ENCODE peak calls at places on chromosomes 4 and X, in four cellular contexts. One of them, this sample, is unnamed. For H3K27me3, the result is how much of the 10 kb centered on the place peaks cover.

GRCh38 chr4:16667464-16667863 is 231.0 kb downstream of the LDB2 start:
- DNase-seq in neural progenitor cell: no peak
- DNase-seq in tibial nerve: no peak
- DNase-seq in fibroblast of lung: peak
- DNase-seq in this sample: no peak

GRCh38 chrX:71253253-71254091 is 468 bp downstream of the ZMYM3 start:
- DNase-seq in neural progenitor cell: peak
- DNase-seq in tibial nerve: peak
- DNase-seq in fibroblast of lung: peak
- DNase-seq in this sample: no peak

GRCh38 chr4:147173797-147174196 is 228.1 kb upstream of the TTC29 start:
- DNase-seq in neural progenitor cell: peak
- DNase-seq in fibroblast of lung: no peak
- DNase-seq in tibial nerve: no peak
- DNase-seq in this sample: no peak

GRCh38 chr4:2247128-2248043 is 5.5 kb upstream of the HAUS3 start:
- DNase-seq in neural progenitor cell: no peak
- DNase-seq in tibial nerve: no peak
- DNase-seq in fibroblast of lung: no peak
- DNase-seq in this sample: peak

GRCh38 chrX:134622056-134622812 is 36.0 kb downstream of the PLAC1 start:
- DNase-seq in tibial nerve: no peak
- DNase-seq in neural progenitor cell: no peak
- DNase-seq in fibroblast of lung: peak
- DNase-seq in this sample: no peak

GRCh38 chrX:131987252-131987651 is 35.9 kb upstream of the STK26 start:
- DNase-seq in tibial nerve: no peak
- DNase-seq in fibroblast of lung: no peak
- DNase-seq in neural progenitor cell: no peak
- DNase-seq in this sample: no peak

GRCh38 chr4:48031802-48032525 is 15.4 kb downstream of the NIPAL1 start:
- DNase-seq in neural progenitor cell: no peak
- DNase-seq in tibial nerve: no peak
- DNase-seq in fibroblast of lung: peak
- DNase-seq in this sample: no peak

GRCh38 chr4:7872264-7872771 is 67.3 kb downstream of the AFAP1 start:
- DNase-seq in neural progenitor cell: no peak
- DNase-seq in fibroblast of lung: peak
- DNase-seq in tibial nerve: peak
- DNase-seq in this sample: peak

GRCh38 chrX:102138064-102138463 is 4.2 kb downstream of the TCEAL6 start:
- DNase-seq in tibial nerve: no peak
- DNase-seq in neural progenitor cell: no peak
- DNase-seq in fibroblast of lung: no peak
- DNase-seq in this sample: no peak

GRCh38 chrX:136176399-136176825 is 29.1 kb downstream of the FHL1 start:
- DNase-seq in fibroblast of lung: peak
- DNase-seq in neural progenitor cell: no peak
- DNase-seq in tibial nerve: peak
- DNase-seq in this sample: no peak

GRCh38 chrX:40145001-40145631 is 47.4 kb upstream of the BCOR start:
- DNase-seq in neural progenitor cell: peak
- DNase-seq in tibial nerve: no peak
- DNase-seq in fibroblast of lung: no peak
- DNase-seq in this sample: no peak

GRCh38 chr4:100317032-100317864 is 127.0 kb upstream of the DDIT4L start:
- DNase-seq in fibroblast of lung: peak
- DNase-seq in neural progenitor cell: no peak
- DNase-seq in tibial nerve: no peak
- DNase-seq in this sample: no peak

GRCh38 chrX:153884136-153885076 is 1.6 kb downstream of the L1CAM start:
- DNase-seq in fibroblast of lung: no peak
- DNase-seq in neural progenitor cell: no peak
- DNase-seq in tibial nerve: no peak
- DNase-seq in this sample: no peak
- H3K27me3 ChIP-seq in fibroblast of lung: under half
- H3K27me3 ChIP-seq in neural progenitor cell: half or more
- H3K27me3 ChIP-seq in tibial nerve: half or more
- H3K27me3 ChIP-seq in this sample: half or more

GRCh38 chrX:116241001-116241400 is 70.5 kb downstream of the AGTR2 start:
- DNase-seq in neural progenitor cell: no peak
- DNase-seq in fibroblast of lung: peak
- DNase-seq in tibial nerve: no peak
- DNase-seq in this sample: no peak
- H3K27ac ChIP-seq in neural progenitor cell: no peak
- H3K27ac ChIP-seq in fibroblast of lung: no peak
- H3K27ac ChIP-seq in tibial nerve: no peak
- H3K27ac ChIP-seq in this sample: no peak

GRCh38 chr4:187602339-187603092 is 393.1 kb upstream of the ZFP42 start:
- DNase-seq in fibroblast of lung: peak
- DNase-seq in tibial nerve: no peak
- DNase-seq in neural progenitor cell: no peak
- DNase-seq in this sample: no peak
- H3K4me3 ChIP-seq in fibroblast of lung: peak
- H3K4me3 ChIP-seq in tibial nerve: no peak
- H3K4me3 ChIP-seq in neural progenitor cell: no peak
- H3K4me3 ChIP-seq in this sample: no peak

GRCh38 chr4:112509243-112510190 is 6.5 kb downstream of the NEUROG2 start:
- DNase-seq in neural progenitor cell: peak
- DNase-seq in tibial nerve: no peak
- DNase-seq in fibroblast of lung: no peak
- DNase-seq in this sample: no peak

GRCh38 chr4:112510191-112510467 is 5.9 kb downstream of the NEUROG2 start:
- DNase-seq in tibial nerve: no peak
- DNase-seq in fibroblast of lung: no peak
- DNase-seq in neural progenitor cell: no peak
- DNase-seq in this sample: no peak

GRCh38 chr4:112514079-112514448 is 1.9 kb downstream of the NEUROG2 start:
- DNase-seq in fibroblast of lung: no peak
- DNase-seq in neural progenitor cell: peak
- DNase-seq in tibial nerve: no peak
- DNase-seq in this sample: no peak

GRCh38 chr4:112510468-112511293 is 5.3 kb downstream of the NEUROG2 start:
- DNase-seq in fibroblast of lung: no peak
- DNase-seq in tibial nerve: no peak
- DNase-seq in neural progenitor cell: peak
- DNase-seq in this sample: no peak

DNA sequence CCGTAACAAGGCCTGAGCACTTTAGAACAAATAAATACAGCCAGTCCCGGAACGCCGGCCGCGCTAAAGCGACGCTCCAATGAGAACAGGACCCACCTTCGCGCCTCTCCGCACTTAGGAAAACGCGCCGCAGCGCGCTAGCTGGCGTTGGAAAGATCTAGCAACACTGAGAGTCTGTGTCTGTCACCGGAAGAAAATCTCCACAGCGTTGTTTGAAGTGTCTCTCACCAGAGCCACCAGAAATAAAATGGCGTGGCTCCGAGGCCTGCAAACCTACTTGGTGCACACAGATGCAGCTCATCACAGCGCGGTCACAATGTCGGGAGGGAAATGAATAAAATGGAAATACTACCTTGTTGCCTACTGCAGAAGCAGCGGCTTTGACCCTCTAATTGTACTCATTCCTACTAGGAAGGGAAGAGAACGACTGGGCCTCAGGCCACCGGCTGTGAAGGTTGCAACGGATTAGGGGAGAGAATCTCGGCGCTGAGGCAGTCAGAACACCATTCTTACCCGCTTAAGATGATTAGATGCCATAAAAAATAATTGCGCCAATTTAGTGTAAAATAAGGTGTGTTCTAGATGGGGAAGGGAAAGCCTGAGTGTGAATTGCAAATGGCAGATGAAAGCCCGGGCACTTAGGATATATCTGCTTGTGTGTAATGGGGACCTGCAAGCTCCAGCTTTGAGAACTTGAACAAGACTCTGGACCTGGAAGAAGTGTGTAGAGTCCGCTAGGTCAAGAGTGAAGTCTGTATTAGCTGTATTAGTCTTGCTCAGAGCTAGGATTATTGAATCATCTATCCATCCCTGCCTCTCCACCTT is 4.5 kb downstream of the NEUROG2 start:
- DNase-seq in tibial nerve: no peak
- DNase-seq in neural progenitor cell: peak
- DNase-seq in fibroblast of lung: no peak
- DNase-seq in this sample: no peak
- H3K27me3 ChIP-seq in tibial nerve: half or more
- H3K27me3 ChIP-seq in neural progenitor cell: half or more
- H3K27me3 ChIP-seq in fibroblast of lung: half or more
- H3K27me3 ChIP-seq in this sample: half or more

GRCh38 chrX:358651-359143 is 28.0 kb downstream of the PPP2R3B start:
- DNase-seq in neural progenitor cell: no peak
- DNase-seq in tibial nerve: no peak
- DNase-seq in fibroblast of lung: no peak
- DNase-seq in this sample: no peak
- H3K27ac ChIP-seq in neural progenitor cell: no peak
- H3K27ac ChIP-seq in tibial nerve: no peak
- H3K27ac ChIP-seq in fibroblast of lung: no peak
- H3K27ac ChIP-seq in this sample: no peak

GRCh38 chrX:37846141-37846540 is 1.2 kb downstream of the DYNLT3 start:
- DNase-seq in neural progenitor cell: no peak
- DNase-seq in tibial nerve: no peak
- DNase-seq in fibroblast of lung: no peak
- DNase-seq in this sample: no peak

GRCh38 chrX:37847733-37848197 is 394 bp upstream of the DYNLT3 start:
- DNase-seq in fibroblast of lung: no peak
- DNase-seq in tibial nerve: no peak
- DNase-seq in neural progenitor cell: no peak
- DNase-seq in this sample: no peak

GRCh38 chrX:37846934-37847732 is at the start of gene DYNLT3:
- DNase-seq in fibroblast of lung: peak
- DNase-seq in tibial nerve: peak
- DNase-seq in neural progenitor cell: peak
- DNase-seq in this sample: peak

GRCh38 chrX:37844622-37845021 is 2.7 kb downstream of the DYNLT3 start:
- DNase-seq in neural progenitor cell: no peak
- DNase-seq in fibroblast of lung: no peak
- DNase-seq in tibial nerve: no peak
- DNase-seq in this sample: no peak

GRCh38 chrX:37846558-37846933 is 825 bp downstream of the DYNLT3 start:
- DNase-seq in tibial nerve: no peak
- DNase-seq in neural progenitor cell: no peak
- DNase-seq in fibroblast of lung: no peak
- DNase-seq in this sample: no peak
- H3K4me3 ChIP-seq in tibial nerve: peak
- H3K4me3 ChIP-seq in neural progenitor cell: peak
- H3K4me3 ChIP-seq in fibroblast of lung: peak
- H3K4me3 ChIP-seq in this sample: peak

DNA sequence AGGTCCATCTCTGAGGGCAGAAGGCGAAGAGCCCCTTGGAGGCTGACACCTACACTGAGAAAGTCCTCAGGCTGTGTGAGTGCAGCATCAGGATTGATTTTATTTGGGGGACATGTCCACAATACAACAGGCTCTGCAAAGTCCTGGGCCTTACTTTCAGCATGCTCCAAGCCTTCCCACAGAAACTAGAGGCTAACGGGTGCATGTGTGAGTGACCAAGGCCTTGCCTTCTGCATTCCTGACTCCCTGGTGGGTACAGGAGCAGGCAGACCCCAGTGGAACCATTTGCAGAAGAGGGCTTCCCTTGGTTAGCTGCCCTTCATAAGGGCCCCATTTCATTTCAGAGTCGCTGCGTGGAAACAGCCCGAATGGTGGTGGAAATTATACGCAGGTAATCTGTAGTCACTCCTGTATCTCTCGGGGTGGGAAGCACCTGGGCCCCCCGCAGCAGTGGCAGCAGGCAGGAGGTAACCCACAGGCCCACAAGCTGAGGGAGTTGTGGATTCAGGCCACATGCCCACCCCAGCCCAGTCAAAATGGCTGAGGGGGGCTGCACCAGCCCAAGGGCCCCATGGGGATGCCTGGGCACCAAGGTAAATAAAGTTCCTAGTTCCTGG is 37.7 kb downstream of the NSG1 start:
- DNase-seq in neural progenitor cell: no peak
- DNase-seq in tibial nerve: no peak
- DNase-seq in fibroblast of lung: no peak
- DNase-seq in this sample: no peak
- H3K27me3 ChIP-seq in neural progenitor cell: under half
- H3K27me3 ChIP-seq in tibial nerve: under half
- H3K27me3 ChIP-seq in fibroblast of lung: under half
- H3K27me3 ChIP-seq in this sample: under half

DNA sequence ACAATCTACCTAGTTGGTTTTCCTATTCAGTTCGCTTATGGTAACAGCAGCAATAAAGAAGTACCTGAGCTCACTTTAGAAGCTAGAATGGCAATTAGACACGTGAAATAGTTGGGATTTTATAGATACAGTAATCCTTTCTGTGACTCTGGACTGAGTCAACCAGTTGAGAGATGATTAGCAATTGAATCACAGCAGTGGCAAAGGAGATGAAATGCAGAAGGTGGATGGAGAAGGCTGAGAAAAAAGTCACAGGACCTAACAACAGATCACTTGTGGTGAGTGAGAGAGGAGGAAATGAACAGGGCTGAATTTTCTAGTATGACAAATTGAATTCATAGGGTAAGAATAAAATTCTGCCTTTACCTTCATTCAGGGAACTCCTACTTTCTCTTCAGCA is 197.1 kb upstream of the MAGEB18 start:
- DNase-seq in tibial nerve: no peak
- DNase-seq in neural progenitor cell: no peak
- DNase-seq in fibroblast of lung: peak
- DNase-seq in this sample: no peak
- H3K27ac ChIP-seq in tibial nerve: no peak
- H3K27ac ChIP-seq in neural progenitor cell: no peak
- H3K27ac ChIP-seq in fibroblast of lung: no peak
- H3K27ac ChIP-seq in this sample: no peak

DNA sequence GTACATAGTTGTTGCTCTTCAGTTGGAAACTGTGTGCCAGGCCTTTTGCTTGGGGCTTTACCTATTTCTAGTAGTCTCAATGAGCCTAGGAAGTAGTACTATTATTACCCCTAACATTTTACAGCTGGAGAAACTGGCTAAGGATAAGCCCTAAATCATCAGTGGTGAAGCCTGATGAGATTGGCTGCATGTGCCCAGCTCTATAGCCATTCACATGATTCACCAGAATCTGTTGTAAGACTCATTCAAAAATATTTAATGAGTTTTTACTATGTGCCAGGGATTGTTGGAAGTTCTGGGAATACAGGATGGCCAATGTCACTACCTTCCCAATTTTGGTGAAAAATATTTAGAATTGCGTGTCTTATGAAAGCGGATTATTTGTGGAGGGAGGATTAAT is 2.8 kb downstream of the KIT start:
- DNase-seq in fibroblast of lung: no peak
- DNase-seq in neural progenitor cell: no peak
- DNase-seq in tibial nerve: no peak
- DNase-seq in this sample: no peak
- H3K4me3 ChIP-seq in fibroblast of lung: no peak
- H3K4me3 ChIP-seq in neural progenitor cell: no peak
- H3K4me3 ChIP-seq in tibial nerve: no peak
- H3K4me3 ChIP-seq in this sample: no peak

GRCh38 chrX:110215411-110215810 is 102.5 kb downstream of the AMMECR1 start:
- DNase-seq in neural progenitor cell: no peak
- DNase-seq in fibroblast of lung: no peak
- DNase-seq in tibial nerve: no peak
- DNase-seq in this sample: no peak
- H3K27me3 ChIP-seq in neural progenitor cell: under half
- H3K27me3 ChIP-seq in fibroblast of lung: under half
- H3K27me3 ChIP-seq in tibial nerve: under half
- H3K27me3 ChIP-seq in this sample: under half

This sample was measured in dorsolateral prefrontal cortex.